ENCODE peak calls at places on chromosomes 11 and 22, in four cellular contexts. Z is EL, J is sciatic nerve, I is hypothalamus. L is an unnamed sample.

GRCh38 chr11:17526931-17527660 is 17.1 kb downstream of the USH1C start:
- DNase-seq in Z (no peak), J (no peak), I (no peak), L (no peak)

GRCh38 chr22:22748297-22748743 is 103.9 kb downstream of the GGTLC2 start:
- DNase-seq in Z (peak), J (no peak), I (no peak), L (no peak)

GRCh38 chr11:78000193-78000592 is 5.7 kb upstream of the INTS4 start:
- DNase-seq in Z (peak), J (no peak), I (no peak), L (peak)

GRCh38 chr11:96391698-96392307 is 2.0 kb downstream of the JRKL start:
- DNase-seq in Z (peak), J (no peak), I (no peak), L (peak)

GRCh38 chr22:30307026-30307574 is 17.8 kb upstream of the CASTOR1 start:
- DNase-seq in Z (no peak), J (no peak), I (no peak), L (no peak)

GRCh38 chr11:104529213-104529612 is 365.3 kb upstream of the PDGFD start:
- DNase-seq in Z (no peak), J (no peak), I (no peak), L (no peak)

GRCh38 chr11:11856638-11857037 is 14.9 kb downstream of the USP47 start:
- DNase-seq in Z (peak), J (no peak), I (no peak), L (no peak)

GRCh38 chr22:22097727-22098228 is 115.2 kb upstream of the TOP3B start:
- DNase-seq in Z (no peak), J (no peak), I (no peak), L (no peak)

GRCh38 chr22:41001722-41002122 is 50.5 kb downstream of the RBX1 start:
- DNase-seq in Z (peak), J (no peak), I (no peak), L (peak)

GRCh38 chr11:34218067-34218466 is 112.6 kb downstream of the NAT10 start:
- DNase-seq in Z (no peak), J (no peak), I (no peak), L (no peak)

GRCh38 chr22:49208003-49208402 is 619.7 kb downstream of the BRD1 start:
- DNase-seq in Z (no peak), J (peak), I (no peak), L (no peak)

L was measured in non-pigmented ciliary epithelial cell.